ENCODE peak calls at places on chromosomes 1 and 21, in five cellular contexts. One of them, this sample, is unnamed.

GRCh38 chr1:179178965-179179364 is 50.5 kb downstream of the ABL2 start:
- DNase-seq in progenitor cell of endocrine pancreas: no peak
- DNase-seq in lower leg skin: no peak
- DNase-seq in germinal center: no peak
- DNase-seq in NCI-H748 treated with DMSO at 0.1 percent for 48 hours: no peak
- DNase-seq in this sample: no peak

GRCh38 chr1:69952691-69953090 is 252.7 kb downstream of the LRRC40 start:
- DNase-seq in progenitor cell of endocrine pancreas: no peak
- DNase-seq in lower leg skin: no peak
- DNase-seq in germinal center: no peak
- DNase-seq in NCI-H748 treated with DMSO at 0.1 percent for 48 hours: no peak
- DNase-seq in this sample: no peak

GRCh38 chr1:64857347-64857746 is 109.0 kb downstream of the JAK1 start:
- DNase-seq in progenitor cell of endocrine pancreas: no peak
- DNase-seq in lower leg skin: peak
- DNase-seq in germinal center: no peak
- DNase-seq in NCI-H748 treated with DMSO at 0.1 percent for 48 hours: no peak
- DNase-seq in this sample: no peak

GRCh38 chr21:46153259-46154154 is 1.9 kb downstream of the FTCD start:
- DNase-seq in progenitor cell of endocrine pancreas: peak
- DNase-seq in lower leg skin: peak
- DNase-seq in germinal center: peak
- DNase-seq in NCI-H748 treated with DMSO at 0.1 percent for 48 hours: no peak
- DNase-seq in this sample: peak

GRCh38 chr1:226100436-226101347 is 38.2 kb downstream of the H3-3A start:
- DNase-seq in progenitor cell of endocrine pancreas: no peak
- DNase-seq in lower leg skin: no peak
- DNase-seq in germinal center: peak
- DNase-seq in NCI-H748 treated with DMSO at 0.1 percent for 48 hours: no peak
- DNase-seq in this sample: no peak

GRCh38 chr1:240575976-240576666 is 35.8 kb downstream of the GREM2 start:
- DNase-seq in progenitor cell of endocrine pancreas: no peak
- DNase-seq in lower leg skin: no peak
- DNase-seq in germinal center: peak
- DNase-seq in NCI-H748 treated with DMSO at 0.1 percent for 48 hours: no peak
- DNase-seq in this sample: no peak

GRCh38 chr1:31688233-31688918 is 15.4 kb downstream of the COL16A1 start:
- DNase-seq in progenitor cell of endocrine pancreas: no peak
- DNase-seq in lower leg skin: no peak
- DNase-seq in germinal center: no peak
- DNase-seq in NCI-H748 treated with DMSO at 0.1 percent for 48 hours: no peak
- DNase-seq in this sample: no peak

GRCh38 chr1:33473900-33474299 is 1.5 kb downstream of the ZSCAN20 start:
- DNase-seq in progenitor cell of endocrine pancreas: no peak
- DNase-seq in lower leg skin: no peak
- DNase-seq in germinal center: no peak
- DNase-seq in NCI-H748 treated with DMSO at 0.1 percent for 48 hours: no peak
- DNase-seq in this sample: no peak

GRCh38 chr1:47951026-47951425 is 46.2 kb downstream of the TRABD2B start:
- DNase-seq in progenitor cell of endocrine pancreas: no peak
- DNase-seq in lower leg skin: no peak
- DNase-seq in germinal center: no peak
- DNase-seq in NCI-H748 treated with DMSO at 0.1 percent for 48 hours: no peak
- DNase-seq in this sample: no peak

GRCh38 chr1:168321945-168322344 is 41.3 kb downstream of the TBX19 start:
- DNase-seq in progenitor cell of endocrine pancreas: no peak
- DNase-seq in lower leg skin: no peak
- DNase-seq in germinal center: no peak
- DNase-seq in NCI-H748 treated with DMSO at 0.1 percent for 48 hours: peak
- DNase-seq in this sample: no peak

GRCh38 chr1:77889671-77890070 is 1.2 kb downstream of the NEXN start:
- DNase-seq in progenitor cell of endocrine pancreas: no peak
- DNase-seq in lower leg skin: no peak
- DNase-seq in germinal center: no peak
- DNase-seq in NCI-H748 treated with DMSO at 0.1 percent for 48 hours: no peak
- DNase-seq in this sample: no peak

This sample was measured in NT2/D1.